ENCODE peak calls at places on chromosomes 1 and 21, in five cellular contexts. O is stomach, B is GM12878, I is uterus, W is ovary. H is an unnamed sample.

GRCh38 chr21:43806017-43806710 is 16.8 kb downstream of the RRP1 start:
- DNase-seq in O (no peak), B (no peak), I (no peak), W (no peak), H (peak)

GRCh38 chr1:161768986-161769672 is 3.0 kb downstream of the ATF6 start:
- DNase-seq in O (no peak), B (no peak), I (no peak), W (no peak), H (no peak)

GRCh38 chr1:26020390-26020789 is 1.2 kb upstream of the EXTL1 start:
- DNase-seq in O (no peak), B (no peak), I (peak), W (peak), H (no peak)

GRCh38 chr1:159492575-159493323 is 43.1 kb downstream of the OR10J5 start:
- DNase-seq in O (no peak), B (no peak), I (no peak), W (no peak), H (no peak)

GRCh38 chr1:33348194-33348593 is 27.3 kb upstream of the A3GALT2 start:
- DNase-seq in O (no peak), B (no peak), I (peak), W (no peak), H (no peak)

GRCh38 chr1:15134285-15134684 is 19.3 kb upstream of the TMEM51 start:
- DNase-seq in O (no peak), B (no peak), I (no peak), W (no peak), H (no peak)

GRCh38 chr1:8351693-8352470 is 34.0 kb downstream of the SLC45A1 start:
- DNase-seq in O (no peak), B (no peak), I (peak), W (peak), H (peak)

GRCh38 chr1:162003061-162003824 is 20.4 kb downstream of the OLFML2B start:
- DNase-seq in O (no peak), B (no peak), I (peak), W (no peak), H (peak)

GRCh38 chr1:193104496-193104905 is 713 bp downstream of the GLRX2 start:
- DNase-seq in O (peak), B (no peak), I (peak), W (peak), H (peak)

DNA sequence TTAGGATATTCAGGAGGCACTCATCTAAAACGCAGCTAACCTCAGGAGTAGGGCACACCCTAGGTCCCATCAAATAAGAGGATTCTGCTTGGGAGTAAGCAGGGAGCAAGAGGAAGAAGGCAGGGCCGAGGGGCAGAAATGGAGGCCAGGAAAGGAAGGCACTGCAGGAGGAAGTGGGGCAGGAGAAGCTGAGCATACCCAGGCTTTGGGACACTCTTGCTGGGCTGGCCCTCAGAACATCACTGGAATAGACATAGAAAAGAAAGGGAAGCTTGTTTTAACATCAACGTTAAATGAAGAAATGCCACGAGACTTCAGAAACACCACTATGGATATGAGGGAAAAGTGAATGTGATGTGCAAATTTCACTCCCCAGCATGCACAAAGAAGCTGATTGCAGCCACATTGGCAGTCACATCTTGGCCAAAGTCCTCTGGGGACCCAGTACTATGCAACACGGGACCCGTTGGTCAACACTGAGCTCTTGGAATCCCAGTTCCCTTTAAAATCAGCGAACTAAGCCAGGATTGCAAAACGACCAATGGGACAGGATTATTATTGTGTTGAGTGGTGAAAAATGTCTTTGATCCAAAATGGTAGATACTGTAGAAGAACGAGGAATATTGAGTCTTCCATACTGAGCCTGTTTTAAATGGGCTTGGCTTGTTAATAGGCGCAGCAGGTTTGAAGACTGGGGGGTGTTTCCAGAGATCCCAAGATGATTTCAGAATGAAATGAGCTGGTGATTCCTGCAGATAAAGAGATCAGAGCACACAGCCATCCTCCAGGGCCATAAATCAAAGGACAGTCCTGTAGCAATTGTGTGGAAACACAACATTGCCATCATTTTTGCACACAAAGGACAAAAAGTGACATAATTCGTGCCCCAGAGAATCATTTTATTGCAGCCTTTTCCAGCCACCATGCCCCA is 152.4 kb downstream of the TOMM20 start:
- DNase-seq in O (no peak), B (no peak), I (no peak), W (no peak), H (no peak)
- TF ChIP-seq POLR2A in O (no peak), B (no peak), I (no peak), W (no peak), H (no peak)

DNA sequence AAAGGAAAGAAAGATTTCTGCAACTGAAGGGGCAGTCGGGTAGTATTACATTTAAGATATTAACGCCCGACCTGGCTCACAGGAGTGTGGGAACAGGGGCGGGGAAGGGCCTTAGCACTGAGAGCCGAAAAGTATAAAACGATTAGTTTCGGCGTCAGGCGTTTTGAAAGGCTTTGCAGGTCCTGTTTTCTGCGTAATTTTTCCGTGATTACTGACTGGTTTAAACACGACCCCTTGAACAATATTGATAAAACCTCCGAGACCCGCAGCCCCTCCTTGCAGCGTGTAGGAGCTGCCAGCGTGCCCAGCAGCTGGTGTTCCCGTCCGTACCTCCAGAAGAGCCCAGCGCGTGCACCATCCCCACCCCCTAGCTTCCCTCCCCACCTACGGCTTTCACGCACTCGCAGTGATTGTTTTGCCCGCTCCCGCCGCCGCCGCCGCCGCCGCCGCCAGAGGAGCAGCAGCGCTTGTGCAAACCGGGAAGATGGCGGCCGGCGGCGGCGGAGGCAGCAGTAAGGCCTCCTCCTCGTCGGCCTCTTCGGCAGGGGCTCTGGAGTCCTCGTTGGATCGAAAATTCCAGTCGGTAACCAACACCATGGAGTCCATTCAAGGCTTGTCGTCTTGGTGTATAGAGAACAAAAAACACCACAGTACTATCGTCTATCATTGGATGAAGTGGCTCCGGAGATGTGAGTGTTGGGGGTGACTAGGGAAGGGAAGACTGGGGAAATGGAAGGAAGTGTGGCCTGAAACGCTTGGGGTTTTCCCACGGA is 470 bp downstream of the RPRD2 start:
- DNase-seq in O (peak), B (no peak), I (peak), W (peak), H (peak)
- TF ChIP-seq CTCF in O (no peak), B (no peak), I (no peak), W (no peak), H (no peak)

DNA sequence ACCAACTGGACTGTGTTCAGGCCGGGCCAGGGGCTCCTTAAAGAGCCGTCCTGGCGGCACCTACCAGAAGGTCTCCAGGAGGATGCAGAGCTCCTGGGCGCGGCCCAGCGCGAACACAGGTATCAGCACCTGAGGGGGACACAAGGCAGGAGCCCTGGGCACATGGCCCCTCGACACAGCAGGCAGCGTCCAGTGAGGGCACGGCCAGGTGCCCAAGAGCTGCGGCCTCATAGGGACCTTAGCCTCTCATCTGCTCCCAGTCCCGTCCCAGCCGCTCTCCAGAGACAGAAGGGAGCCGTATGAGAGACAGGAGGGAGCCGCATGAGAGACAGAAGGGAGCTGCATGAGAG is 5.8 kb downstream of the PUSL1 start:
- DNase-seq in O (no peak), B (no peak), I (no peak), W (no peak), H (no peak)
- TF ChIP-seq POLR2A in O (no peak), B (no peak), I (no peak), W (no peak), H (no peak)

GRCh38 chr1:3831689-3832088 is 25.3 kb downstream of the CEP104 start:
- DNase-seq in O (no peak), B (no peak), I (no peak), W (no peak), H (no peak)
- TF ChIP-seq CTCF in O (no peak), B (no peak), I (no peak), W (no peak), H (no peak)

GRCh38 chr1:212039622-212040021 is 4.1 kb downstream of the DTL start:
- DNase-seq in O (no peak), B (no peak), I (no peak), W (no peak), H (no peak)
- TF ChIP-seq POLR2A in O (no peak), B (no peak), I (no peak), W (no peak), H (no peak)

GRCh38 chr1:213049232-213049631 is 1.8 kb upstream of the RPS6KC1 start:
- DNase-seq in O (no peak), B (no peak), I (no peak), W (no peak), H (no peak)

GRCh38 chr1:213050745-213051126 is 305 bp upstream of the RPS6KC1 start:
- DNase-seq in O (no peak), B (no peak), I (no peak), W (no peak), H (no peak)

GRCh38 chr1:213053455-213053854 is 2.4 kb downstream of the RPS6KC1 start:
- DNase-seq in O (no peak), B (no peak), I (no peak), W (no peak), H (no peak)

GRCh38 chr1:213051881-213052202 is 801 bp downstream of the RPS6KC1 start:
- DNase-seq in O (no peak), B (no peak), I (no peak), W (no peak), H (no peak)

DNA sequence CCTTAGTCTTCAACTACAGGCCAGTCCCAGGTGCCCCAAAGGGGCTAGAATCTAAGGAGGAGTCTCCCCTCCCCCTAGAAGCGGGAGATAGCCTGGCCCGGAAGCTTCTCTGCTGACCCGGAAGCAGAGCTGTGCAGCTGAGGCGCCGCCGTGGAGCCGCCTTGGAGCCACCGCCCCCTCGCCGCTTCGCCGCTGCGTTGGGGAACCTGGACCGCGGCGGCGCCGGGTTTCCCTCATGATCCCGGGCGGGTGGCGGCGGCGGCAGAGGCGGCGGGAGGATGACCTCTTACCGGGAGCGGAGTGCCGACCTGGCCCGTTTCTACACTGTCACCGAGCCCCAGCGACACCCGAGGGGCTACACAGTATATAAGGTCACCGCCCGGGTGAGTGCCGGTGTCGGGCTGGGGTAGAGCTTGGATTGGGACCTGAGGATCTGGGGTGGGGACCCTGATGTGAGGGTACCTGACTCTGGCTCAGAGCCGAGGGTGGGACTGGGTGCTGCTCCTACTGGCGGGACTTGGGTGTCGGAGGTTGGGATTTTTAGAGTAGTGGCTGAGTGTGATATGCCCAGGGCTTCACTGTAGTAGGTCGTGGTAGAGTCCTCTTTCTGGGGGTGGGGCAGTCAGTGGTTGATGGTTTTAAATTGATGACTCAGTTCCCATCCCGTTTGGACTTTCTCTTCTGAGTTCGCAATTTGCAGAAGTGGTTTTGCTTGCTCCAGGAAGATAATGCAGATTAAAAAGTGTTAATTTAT is at the start of gene RPS6KC1:
- DNase-seq in O (peak), B (no peak), I (peak), W (peak), H (peak)
- TF ChIP-seq CTCF in O (no peak), B (no peak), I (no peak), W (no peak), H (peak)

DNA sequence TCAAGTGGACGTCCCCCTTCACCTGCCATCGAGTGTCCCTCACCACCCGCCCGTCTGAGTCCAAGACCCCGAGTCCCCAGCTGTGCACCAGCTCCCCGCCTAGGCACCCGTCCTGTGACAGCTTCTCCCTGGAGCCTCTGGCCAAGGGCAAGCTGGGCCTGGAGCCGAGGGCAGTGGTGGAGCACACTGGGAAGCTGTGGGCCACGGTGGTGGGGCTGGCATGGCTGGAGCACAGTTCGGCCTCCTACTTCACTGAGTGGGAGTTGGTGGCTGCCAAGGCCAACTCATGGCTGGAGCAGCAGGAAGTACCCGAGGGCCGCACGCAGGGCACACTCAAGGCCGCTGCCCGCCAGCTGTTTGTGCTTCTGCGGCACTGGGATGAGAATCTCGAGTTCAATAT is 63.2 kb downstream of the VWA5B1 start:
- DNase-seq in O (no peak), B (no peak), I (no peak), W (no peak), H (no peak)
- TF ChIP-seq POLR2A in O (no peak), B (no peak), I (no peak), W (no peak), H (no peak)

GRCh38 chr1:27105018-27105417 is 49.9 kb downstream of the SLC9A1 start:
- DNase-seq in O (no peak), B (no peak), I (no peak), W (no peak), H (no peak)

GRCh38 chr1:27103498-27103897 is 51.4 kb downstream of the SLC9A1 start:
- DNase-seq in O (no peak), B (no peak), I (no peak), W (no peak), H (no peak)

GRCh38 chr1:27108588-27108987 is 46.3 kb downstream of the SLC9A1 start:
- DNase-seq in O (no peak), B (no peak), I (no peak), W (no peak), H (no peak)

GRCh38 chr1:27109103-27109822 is 45.7 kb downstream of the SLC9A1 start:
- DNase-seq in O (peak), B (no peak), I (no peak), W (no peak), H (no peak)

GRCh38 chr1:27106561-27107323 is 48.2 kb downstream of the SLC9A1 start:
- DNase-seq in O (no peak), B (no peak), I (no peak), W (no peak), H (no peak)
- TF ChIP-seq CTCF in O (no peak), B (no peak), I (no peak), W (no peak), H (no peak)

H was measured in thyroid gland.